ENCODE peak calls at places on chromosomes 3 and 15, in seven cellular contexts. M, R, F, L, Y, B and E are unnamed samples.

GRCh38 chr3:4440951-4441350 is 26.1 kb downstream of the SUMF1 start:
- DNase-seq in M (no peak), R (no peak), F (no peak), L (no peak), Y (no peak), B (no peak), E (no peak)

GRCh38 chr3:13548696-13549512 is at the start of gene FBLN2:
- DNase-seq in M (no peak), R (peak), F (no peak), L (no peak), Y (no peak), B (peak), E (no peak)

GRCh38 chr3:136042608-136043221 is 77.2 kb downstream of the PPP2R3A start:
- DNase-seq in M (peak), R (peak), F (peak), L (no peak), Y (no peak), B (peak), E (peak)

GRCh38 chr3:153889905-153890334 is 231.3 kb upstream of the ARHGEF26 start:
- DNase-seq in M (no peak), R (no peak), F (no peak), L (no peak), Y (no peak), B (no peak), E (no peak)

GRCh38 chr3:87855626-87856025 is 203.2 kb downstream of the CGGBP1 start:
- DNase-seq in M (no peak), R (no peak), F (no peak), L (no peak), Y (no peak), B (peak), E (no peak)

GRCh38 chr3:130950641-130951040 is 56.8 kb downstream of the ATP2C1 start:
- DNase-seq in M (no peak), R (no peak), F (no peak), L (no peak), Y (no peak), B (no peak), E (no peak)

GRCh38 chr3:131620977-131621376 is 118.2 kb upstream of the MRPL3 start:
- DNase-seq in M (no peak), R (no peak), F (no peak), L (no peak), Y (no peak), B (no peak), E (no peak)

GRCh38 chr3:121096968-121097367 is 189.0 kb downstream of the STXBP5L start:
- DNase-seq in M (no peak), R (no peak), F (no peak), L (no peak), Y (no peak), B (no peak), E (no peak)

GRCh38 chr15:55770808-55771207 is 27.9 kb upstream of the PRTG start:
- DNase-seq in M (no peak), R (peak), F (no peak), L (no peak), Y (no peak), B (no peak), E (no peak)

GRCh38 chr3:37997321-37997720 is 6.7 kb downstream of the VILL start:
- DNase-seq in M (no peak), R (no peak), F (no peak), L (no peak), Y (no peak), B (no peak), E (no peak)

GRCh38 chr3:182533394-182533793 is 259.9 kb upstream of the ATP11B start:
- DNase-seq in M (peak), R (no peak), F (no peak), L (no peak), Y (no peak), B (peak), E (no peak)

GRCh38 chr3:141405025-141405424 is 36.7 kb downstream of the ZBTB38 start:
- DNase-seq in M (no peak), R (no peak), F (no peak), L (no peak), Y (no peak), B (no peak), E (no peak)

GRCh38 chr15:52463638-52464037 is 65.0 kb downstream of the MYO5A start:
- DNase-seq in M (no peak), R (no peak), F (no peak), L (no peak), Y (no peak), B (no peak), E (peak)
- TF ChIP-seq JUND in M (no peak), R (no peak), F (no peak), L (no peak), Y (no peak), B (no peak), E (no peak)

GRCh38 chr3:27626596-27627118 is 95.5 kb downstream of the EOMES start:
- DNase-seq in M (peak), R (no peak), F (no peak), L (no peak), Y (no peak), B (no peak), E (no peak)

GRCh38 chr3:27625848-27626247 is 96.3 kb downstream of the EOMES start:
- DNase-seq in M (no peak), R (no peak), F (no peak), L (no peak), Y (no peak), B (no peak), E (no peak)

GRCh38 chr3:27630892-27631291 is 91.2 kb downstream of the EOMES start:
- DNase-seq in M (no peak), R (no peak), F (no peak), L (no peak), Y (no peak), B (no peak), E (no peak)

GRCh38 chr3:27629381-27629780 is 92.7 kb downstream of the EOMES start:
- DNase-seq in M (no peak), R (peak), F (no peak), L (no peak), Y (no peak), B (no peak), E (no peak)

GRCh38 chr3:27628029-27628750 is 93.9 kb downstream of the EOMES start:
- DNase-seq in M (no peak), R (no peak), F (no peak), L (no peak), Y (no peak), B (no peak), E (no peak)
- TF ChIP-seq JUND in M (no peak), R (no peak), F (no peak), L (no peak), Y (no peak), B (no peak), E (no peak)

DNA sequence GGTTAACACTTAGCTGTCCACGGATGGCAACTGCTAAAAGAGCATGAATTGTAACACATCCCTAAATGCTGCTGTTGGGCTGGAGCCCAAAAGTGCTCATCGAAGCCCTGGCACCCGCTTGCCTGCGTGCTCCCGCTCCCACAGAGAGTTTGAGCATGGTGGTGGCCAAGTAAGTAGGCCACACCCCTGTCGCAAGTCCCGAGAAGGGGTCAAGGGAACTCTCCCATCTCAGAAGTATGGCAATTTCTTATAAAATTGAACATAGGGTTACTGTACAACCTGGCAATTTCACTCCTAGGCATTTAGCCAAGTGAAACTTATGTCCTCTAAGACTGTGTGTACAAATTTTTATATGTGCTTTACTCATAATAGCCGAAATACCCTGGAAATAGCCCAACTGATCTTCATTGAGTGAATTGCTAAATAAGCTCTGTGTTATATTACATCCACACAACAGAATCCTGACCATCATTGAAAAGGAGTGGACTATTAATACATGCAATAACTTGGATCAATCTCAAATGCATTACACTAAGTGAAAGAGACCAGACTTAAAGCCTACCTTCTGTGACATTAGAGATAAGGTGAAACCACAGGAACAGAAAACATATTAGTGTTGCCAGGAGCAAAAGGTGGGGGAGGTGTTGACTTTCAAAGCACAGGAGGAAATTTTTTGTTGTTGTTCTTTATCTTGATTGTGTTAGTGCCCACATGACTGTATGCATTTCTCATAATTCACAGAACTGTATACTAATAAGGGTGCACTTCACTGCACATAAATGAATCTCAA is 1.5 kb upstream of the GCSAM start:
- DNase-seq in M (no peak), R (peak), F (no peak), L (no peak), Y (no peak), B (peak), E (no peak)
- TF ChIP-seq JUND in M (no peak), R (no peak), F (no peak), L (no peak), Y (no peak), B (no peak), E (no peak)

DNA sequence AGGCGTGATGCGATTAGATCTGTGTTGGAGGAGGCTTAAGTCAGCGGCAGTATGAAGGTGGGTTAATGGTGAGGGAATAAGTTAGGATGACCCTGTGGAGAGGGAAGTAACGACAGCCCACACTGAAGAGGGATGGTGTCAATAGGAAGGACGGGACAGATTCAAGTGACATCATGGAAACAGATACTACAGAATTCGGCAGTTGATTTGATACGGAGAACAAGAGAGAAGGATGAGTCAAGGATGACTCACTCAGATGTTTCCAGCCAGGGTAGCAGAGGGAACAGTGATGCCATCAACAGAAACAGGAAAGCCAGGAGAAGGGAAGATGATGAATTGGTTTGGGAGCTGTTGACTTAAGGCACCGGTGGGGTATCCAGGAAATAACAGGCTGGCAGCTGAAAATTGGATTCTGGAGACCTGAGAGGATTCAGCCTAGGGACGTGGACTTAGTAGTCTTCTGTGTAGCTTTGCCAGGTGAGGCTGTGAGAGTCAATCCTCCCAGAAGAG is 38.0 kb downstream of the SHC4 start:
- DNase-seq in M (peak), R (peak), F (peak), L (no peak), Y (no peak), B (peak), E (no peak)
- TF ChIP-seq JUND in M (no peak), R (peak), F (peak), L (no peak), Y (no peak), B (peak), E (no peak)

GRCh38 chr3:193863657-193864323 is 270.8 kb downstream of the OPA1 start:
- DNase-seq in M (no peak), R (no peak), F (no peak), L (no peak), Y (no peak), B (no peak), E (peak)
- TF ChIP-seq JUND in M (no peak), R (no peak), F (no peak), L (no peak), Y (no peak), B (no peak), E (no peak)

DNA sequence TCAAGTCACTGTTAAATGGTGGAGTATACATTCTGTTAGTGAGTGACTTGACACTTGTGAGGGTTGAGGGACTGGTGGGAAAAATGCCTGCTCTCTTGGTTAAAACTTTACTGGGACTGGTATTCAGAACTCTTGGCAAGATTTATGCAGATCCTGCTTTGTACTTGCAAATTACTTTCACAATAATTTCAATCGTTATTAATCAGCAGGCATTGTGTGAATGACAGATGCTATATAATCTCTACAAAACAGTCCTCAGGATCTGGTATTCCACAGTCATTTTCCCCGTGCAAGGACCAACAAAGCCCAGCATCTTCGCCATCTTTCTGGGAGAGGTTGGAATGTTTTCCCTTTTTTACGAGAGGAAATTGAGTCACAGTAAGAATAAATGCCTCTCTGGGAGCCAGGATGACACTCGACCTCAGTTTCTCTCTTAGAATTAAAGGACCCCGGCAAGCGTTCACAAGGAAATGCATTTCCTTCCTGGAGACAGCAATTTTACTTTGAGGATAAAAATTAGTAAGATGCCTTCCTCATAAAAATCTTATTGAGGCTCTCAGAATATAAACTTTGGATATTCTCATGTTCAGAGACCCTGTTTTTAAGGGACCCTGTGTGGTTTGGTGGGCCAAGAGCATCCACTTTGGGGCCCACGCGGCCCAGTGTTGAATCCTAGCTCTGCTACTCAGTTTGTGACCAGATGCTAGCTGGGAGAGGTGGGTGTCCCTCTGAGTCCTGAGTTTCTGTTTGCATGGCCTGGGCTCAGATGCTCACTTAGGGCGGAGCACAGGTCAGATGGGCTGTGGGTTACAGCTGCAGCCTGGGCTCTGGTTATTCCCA is 45.3 kb upstream of the PLCL2 start:
- DNase-seq in M (no peak), R (peak), F (no peak), L (no peak), Y (no peak), B (no peak), E (no peak)
- TF ChIP-seq JUND in M (no peak), R (no peak), F (no peak), L (no peak), Y (no peak), B (no peak), E (no peak)

GRCh38 chr15:47384316-47384715 is 333.0 kb upstream of the SEMA6D start:
- DNase-seq in M (no peak), R (no peak), F (no peak), L (peak), Y (no peak), B (no peak), E (no peak)
- TF ChIP-seq JUND in M (no peak), R (no peak), F (no peak), L (no peak), Y (no peak), B (no peak), E (no peak)

DNA sequence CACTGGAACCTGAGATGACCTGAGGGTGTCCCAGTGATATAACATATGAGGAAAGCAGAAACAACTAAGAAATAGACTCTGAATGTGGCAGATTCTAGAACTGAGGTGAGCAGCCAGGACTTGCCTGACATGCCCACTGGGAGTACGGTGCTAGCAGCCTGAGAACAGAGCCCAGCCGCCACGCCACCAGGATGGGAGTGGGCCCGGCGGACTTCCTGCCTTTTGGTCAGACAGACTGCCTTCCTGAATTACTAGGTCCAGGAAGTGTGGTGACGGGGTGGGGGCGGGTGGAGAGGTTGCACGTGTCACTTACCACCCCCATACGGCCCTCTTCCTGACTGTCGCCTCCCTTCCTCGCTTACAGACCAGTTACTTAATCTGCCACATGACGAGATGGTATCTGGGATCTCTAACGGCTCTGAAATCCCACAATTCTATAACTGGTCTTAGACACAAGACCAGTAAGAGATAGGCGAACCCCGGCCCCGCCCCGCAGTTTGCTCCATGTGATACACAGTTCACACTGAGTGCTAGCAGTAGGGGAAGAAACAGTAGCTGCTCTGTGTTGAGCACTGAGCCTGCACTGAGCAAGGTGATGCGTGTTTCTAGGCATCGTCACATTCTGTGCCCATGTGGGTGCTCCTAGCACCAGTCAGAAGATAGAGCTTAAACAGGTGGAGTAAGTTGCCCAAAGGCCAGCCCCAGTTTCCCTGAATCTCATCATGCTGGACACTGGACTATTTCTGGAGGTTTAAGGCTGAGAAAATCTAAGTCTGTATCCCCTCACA is 95.7 kb downstream of the CPN2 start:
- DNase-seq in M (peak), R (peak), F (no peak), L (no peak), Y (peak), B (peak), E (no peak)
- TF ChIP-seq JUND in M (no peak), R (no peak), F (no peak), L (no peak), Y (no peak), B (peak), E (no peak)

GRCh38 chr15:74226761-74227540 is 9.2 kb upstream of the CCDC33 start:
- DNase-seq in M (no peak), R (no peak), F (no peak), L (no peak), Y (no peak), B (no peak), E (no peak)
- TF ChIP-seq JUND in M (no peak), R (no peak), F (no peak), L (no peak), Y (no peak), B (no peak), E (no peak)